ENCODE peak calls at places on chromosomes 2 and 18, in nine cellular contexts. L is epithelial cell of esophagus; R is left lung; D is GM12891; O is GM12864; J is RPMI8226; I is COLO829; Y is stimulated activated CD4-positive, alpha-beta T cell treated with anti-CD3 and anti-CD28 coated beads, Interleukin-1b, Interleukin-23, amount 100 ng/mL, for 24 hours; F is GM19239. W is an unnamed sample.

GRCh38 chr2:100674671-100675070 is 111.9 kb downstream of the PDCL3 start:
- DNase-seq in L (no peak), R (no peak), D (no peak), O (no peak), J (no peak), I (no peak), Y (no peak), F (no peak), W (no peak)

GRCh38 chr18:46071894-46072867 is at the start of gene PSTPIP2:
- DNase-seq in L (peak), R (peak), D (peak), O (no peak), J (peak), I (no peak), Y (peak), F (peak), W (peak)

GRCh38 chr2:193112986-193113385 is 918.3 kb upstream of the TMEFF2 start:
- DNase-seq in L (no peak), R (no peak), D (no peak), O (no peak), J (no peak), I (no peak), Y (no peak), F (no peak), W (no peak)

GRCh38 chr18:33212363-33212762 is 228.2 kb downstream of the CCDC178 start:
- DNase-seq in L (peak), R (no peak), D (no peak), O (no peak), J (no peak), I (no peak), Y (no peak), F (no peak), W (no peak)

GRCh38 chr18:22267697-22268096 is 98.3 kb downstream of the GATA6 start:
- DNase-seq in L (no peak), R (no peak), D (no peak), O (no peak), J (no peak), I (no peak), Y (no peak), F (no peak), W (no peak)

GRCh38 chr2:172196768-172197322 is 94.1 kb upstream of the DLX2 start:
- DNase-seq in L (peak), R (peak), D (no peak), O (no peak), J (peak), I (no peak), Y (no peak), F (no peak), W (no peak)

GRCh38 chr2:41930807-41931566 is 116.8 kb upstream of the PKDCC start:
- DNase-seq in L (no peak), R (no peak), D (no peak), O (no peak), J (no peak), I (no peak), Y (no peak), F (no peak), W (no peak)

GRCh38 chr2:98070081-98070480 is 16.9 kb upstream of the VWA3B start:
- DNase-seq in L (no peak), R (no peak), D (no peak), O (no peak), J (no peak), I (no peak), Y (no peak), F (no peak), W (no peak)

GRCh38 chr2:161709428-161709827 is 85.2 kb downstream of the SLC4A10 start:
- DNase-seq in L (no peak), R (no peak), D (no peak), O (no peak), J (no peak), I (no peak), Y (no peak), F (no peak), W (no peak)

GRCh38 chr2:40034198-40034597 is 255.1 kb upstream of the THUMPD2 start:
- DNase-seq in L (peak), R (no peak), D (no peak), O (no peak), J (no peak), I (no peak), Y (no peak), F (no peak), W (no peak)

GRCh38 chr2:176491172-176491904 is 222.1 kb downstream of the MTX2 start:
- DNase-seq in L (peak), R (peak), D (peak), O (peak), J (peak), I (peak), Y (no peak), F (peak), W (no peak)

GRCh38 chr2:176546550-176546949 is 277.3 kb downstream of the MTX2 start:
- DNase-seq in L (no peak), R (no peak), D (no peak), O (no peak), J (no peak), I (no peak), Y (no peak), F (no peak), W (no peak)

GRCh38 chr2:106189325-106189724 is 4.8 kb downstream of the UXS1 start:
- DNase-seq in L (no peak), R (no peak), D (no peak), O (no peak), J (no peak), I (no peak), Y (no peak), F (no peak), W (no peak)

GRCh38 chr2:11067221-11068078 is 87.8 kb upstream of the SLC66A3 start:
- DNase-seq in L (no peak), R (no peak), D (no peak), O (no peak), J (no peak), I (no peak), Y (no peak), F (no peak), W (no peak)

GRCh38 chr2:65420712-65421431 is 11.5 kb downstream of the SPRED2 start:
- DNase-seq in L (peak), R (no peak), D (no peak), O (no peak), J (peak), I (peak), Y (no peak), F (no peak), W (no peak)

GRCh38 chr2:51510298-51510697 is 478.4 kb upstream of the NRXN1 start:
- DNase-seq in L (no peak), R (no peak), D (no peak), O (no peak), J (no peak), I (no peak), Y (no peak), F (no peak), W (no peak)

GRCh38 chr2:231670892-231671616 is 37.3 kb upstream of the PTMA start:
- DNase-seq in L (no peak), R (no peak), D (no peak), O (no peak), J (peak), I (no peak), Y (no peak), F (no peak), W (no peak)

GRCh38 chr2:227163998-227164744 is at the start of the genes COL4A3 and COL4A4:
- DNase-seq in L (peak), R (peak), D (peak), O (peak), J (peak), I (no peak), Y (no peak), F (peak), W (peak)

W was measured in right lobe of liver.